ENCODE peak calls at places on chromosomes 3 and 15, in five cellular contexts. C is foreskin fibroblast, O is left ventricle myocardium inferior, D is RWPE1, Q is fibroblast of pulmonary artery. W is an unnamed sample.

GRCh38 chr3:25339220-25339619 is 88.8 kb upstream of the RARB start:
- DNase-seq in C (no peak), O (no peak), D (no peak), Q (no peak), W (no peak)

GRCh38 chr3:72144773-72145505 is 360.0 kb upstream of the PROK2 start:
- DNase-seq in C (no peak), O (peak), D (no peak), Q (peak), W (no peak)

GRCh38 chr15:42069025-42069424 is 25.3 kb downstream of the PLA2G4D start:
- DNase-seq in C (no peak), O (no peak), D (no peak), Q (no peak), W (no peak)

GRCh38 chr3:162666835-162667234 is 1170.2 kb downstream of the OTOL1 start:
- DNase-seq in C (no peak), O (no peak), D (no peak), Q (no peak), W (no peak)

GRCh38 chr3:197371521-197372075 is 73.2 kb upstream of the DLG1 start:
- DNase-seq in C (no peak), O (no peak), D (no peak), Q (no peak), W (no peak)

GRCh38 chr15:63890617-63891016 is 56.9 kb upstream of the HERC1 start:
- DNase-seq in C (no peak), O (no peak), D (no peak), Q (no peak), W (no peak)

GRCh38 chr3:81268526-81268925 is 492.9 kb downstream of the GBE1 start:
- DNase-seq in C (no peak), O (no peak), D (no peak), Q (no peak), W (no peak)

GRCh38 chr3:128392021-128392420 is 74.7 kb downstream of the DNAJB8 start:
- DNase-seq in C (no peak), O (no peak), D (no peak), Q (no peak), W (no peak)

GRCh38 chr3:125381314-125381713 is 6.2 kb upstream of the ZNF148 start:
- DNase-seq in C (no peak), O (no peak), D (no peak), Q (no peak), W (no peak)

GRCh38 chr3:140931801-140932200 is 9.8 kb upstream of the SLC25A36 start:
- DNase-seq in C (no peak), O (no peak), D (no peak), Q (no peak), W (no peak)

GRCh38 chr15:88543065-88543776 is 3.3 kb downstream of the DET1 start:
- DNase-seq in C (no peak), O (no peak), D (no peak), Q (no peak), W (no peak)

GRCh38 chr3:168040624-168041208 is 55.0 kb downstream of the GOLIM4 start:
- DNase-seq in C (peak), O (no peak), D (peak), Q (peak), W (peak)

GRCh38 chr3:75294124-75294523 is 370.0 kb upstream of the FRG2C start:
- DNase-seq in C (peak), O (no peak), D (peak), Q (peak), W (peak)

GRCh38 chr3:171685116-171685895 is 125.0 kb downstream of the PLD1 start:
- DNase-seq in C (no peak), O (no peak), D (no peak), Q (no peak), W (no peak)

GRCh38 chr3:96172917-96173316 is 641.5 kb upstream of the EPHA6 start:
- DNase-seq in C (no peak), O (no peak), D (no peak), Q (no peak), W (no peak)

GRCh38 chr3:191428177-191428576 is 32.8 kb upstream of the PYDC2 start:
- DNase-seq in C (no peak), O (no peak), D (no peak), Q (no peak), W (no peak)

GRCh38 chr15:67833504-67834248 is 6.2 kb downstream of the RNU6-1 start:
- DNase-seq in C (no peak), O (no peak), D (peak), Q (peak), W (peak)

GRCh38 chr3:4311496-4311895 is 8.3 kb downstream of the SETMAR start:
- DNase-seq in C (no peak), O (no peak), D (no peak), Q (no peak), W (no peak)

GRCh38 chr15:26070095-26070532 is 207.0 kb upstream of the ATP10A start:
- DNase-seq in C (no peak), O (no peak), D (no peak), Q (no peak), W (no peak)

GRCh38 chr3:45176912-45177311 is 30.7 kb upstream of the CDCP1 start:
- DNase-seq in C (no peak), O (no peak), D (no peak), Q (no peak), W (no peak)

GRCh38 chr3:168117059-168117458 is 21.3 kb upstream of the GOLIM4 start:
- DNase-seq in C (peak), O (no peak), D (no peak), Q (peak), W (peak)

GRCh38 chr15:58396181-58396580 is 35.6 kb upstream of the LIPC start:
- DNase-seq in C (peak), O (no peak), D (peak), Q (peak), W (peak)

GRCh38 chr3:24688446-24689148 is 193.9 kb upstream of the THRB start:
- DNase-seq in C (no peak), O (no peak), D (no peak), Q (no peak), W (no peak)

GRCh38 chr15:91318976-91319714 is 219.1 kb downstream of the SV2B start:
- DNase-seq in C (no peak), O (no peak), D (no peak), Q (no peak), W (no peak)

GRCh38 chr15:74141591-74141990 is 11.2 kb downstream of the ISLR2 start:
- DNase-seq in C (no peak), O (no peak), D (no peak), Q (peak), W (no peak)

GRCh38 chr15:95405447-95405846 is 925.1 kb upstream of the NR2F2 start:
- DNase-seq in C (peak), O (no peak), D (no peak), Q (peak), W (no peak)

GRCh38 chr3:142857056-142857455 is 31.8 kb downstream of the PCOLCE2 start:
- DNase-seq in C (no peak), O (peak), D (no peak), Q (peak), W (peak)

GRCh38 chr3:9302425-9303181 is 53.2 kb upstream of the SRGAP3 start:
- DNase-seq in C (peak), O (peak), D (peak), Q (peak), W (peak)

GRCh38 chr15:66364944-66365343 is 8.5 kb upstream of the TIPIN start:
- DNase-seq in C (no peak), O (no peak), D (no peak), Q (no peak), W (no peak)

GRCh38 chr15:80936288-80937078 is 53.1 kb downstream of the MESD start:
- DNase-seq in C (no peak), O (no peak), D (no peak), Q (no peak), W (no peak)

GRCh38 chr15:45456212-45457106 is 66.1 kb downstream of the SLC30A4 start:
- DNase-seq in C (peak), O (no peak), D (peak), Q (peak), W (peak)

GRCh38 chr3:46491089-46492070 is 6.4 kb upstream of the RTP3 start:
- DNase-seq in C (no peak), O (no peak), D (no peak), Q (no peak), W (no peak)

GRCh38 chr15:93870583-93870982 is 360.8 kb upstream of the MCTP2 start:
- DNase-seq in C (no peak), O (no peak), D (no peak), Q (no peak), W (no peak)

GRCh38 chr3:188712257-188712924 is 459.4 kb upstream of the TPRG1 start:
- DNase-seq in C (peak), O (no peak), D (no peak), Q (peak), W (peak)

GRCh38 chr3:67516496-67516895 is 137.9 kb downstream of the SUCLG2 start:
- DNase-seq in C (no peak), O (no peak), D (no peak), Q (no peak), W (no peak)

DNA sequence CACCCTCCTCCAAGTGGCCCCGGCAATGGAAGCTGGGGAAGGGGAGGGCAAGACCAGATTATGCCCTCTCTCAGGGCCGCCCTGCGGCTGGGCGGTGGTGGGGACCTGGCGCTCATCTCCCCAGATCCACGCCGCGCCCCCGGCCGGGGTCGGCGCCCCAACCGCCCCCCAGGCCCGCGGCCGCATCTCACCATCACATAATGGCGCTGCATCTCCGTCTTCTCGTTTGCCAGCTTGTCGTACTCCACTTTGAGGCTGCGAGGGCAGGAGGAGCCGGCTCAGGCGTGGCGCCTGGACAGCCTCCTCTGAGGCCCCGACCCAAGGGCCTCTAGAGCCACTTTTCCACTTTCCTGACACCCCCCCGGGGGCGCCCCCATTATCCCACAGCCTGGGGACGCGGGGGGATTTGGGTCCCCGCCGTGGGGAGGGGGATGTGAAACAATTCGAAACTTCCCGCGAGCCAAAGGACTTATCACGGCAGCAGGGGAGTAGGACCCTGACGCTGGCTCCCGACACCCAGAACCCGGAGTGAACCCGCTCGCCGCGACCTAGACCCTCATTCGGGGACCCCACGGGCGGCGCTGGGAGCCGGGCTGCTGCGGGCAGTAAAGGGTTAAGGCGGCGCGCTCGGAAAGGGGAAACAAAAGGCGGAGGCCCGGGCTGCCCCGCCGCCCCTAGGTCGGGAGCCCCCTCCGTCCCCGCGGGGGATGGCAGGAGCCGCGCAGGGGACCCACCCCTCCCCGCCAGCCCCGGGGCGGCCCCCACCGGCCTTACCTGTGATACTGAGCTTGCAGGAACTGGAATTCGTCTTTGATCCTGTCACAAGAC is 2.1 kb downstream of the TLE3 start:
- DNase-seq in C (no peak), O (no peak), D (no peak), Q (no peak), W (no peak)
- TF ChIP-seq CTCF in C (no peak), O (no peak), D (no peak), Q (no peak), W (no peak)

DNA sequence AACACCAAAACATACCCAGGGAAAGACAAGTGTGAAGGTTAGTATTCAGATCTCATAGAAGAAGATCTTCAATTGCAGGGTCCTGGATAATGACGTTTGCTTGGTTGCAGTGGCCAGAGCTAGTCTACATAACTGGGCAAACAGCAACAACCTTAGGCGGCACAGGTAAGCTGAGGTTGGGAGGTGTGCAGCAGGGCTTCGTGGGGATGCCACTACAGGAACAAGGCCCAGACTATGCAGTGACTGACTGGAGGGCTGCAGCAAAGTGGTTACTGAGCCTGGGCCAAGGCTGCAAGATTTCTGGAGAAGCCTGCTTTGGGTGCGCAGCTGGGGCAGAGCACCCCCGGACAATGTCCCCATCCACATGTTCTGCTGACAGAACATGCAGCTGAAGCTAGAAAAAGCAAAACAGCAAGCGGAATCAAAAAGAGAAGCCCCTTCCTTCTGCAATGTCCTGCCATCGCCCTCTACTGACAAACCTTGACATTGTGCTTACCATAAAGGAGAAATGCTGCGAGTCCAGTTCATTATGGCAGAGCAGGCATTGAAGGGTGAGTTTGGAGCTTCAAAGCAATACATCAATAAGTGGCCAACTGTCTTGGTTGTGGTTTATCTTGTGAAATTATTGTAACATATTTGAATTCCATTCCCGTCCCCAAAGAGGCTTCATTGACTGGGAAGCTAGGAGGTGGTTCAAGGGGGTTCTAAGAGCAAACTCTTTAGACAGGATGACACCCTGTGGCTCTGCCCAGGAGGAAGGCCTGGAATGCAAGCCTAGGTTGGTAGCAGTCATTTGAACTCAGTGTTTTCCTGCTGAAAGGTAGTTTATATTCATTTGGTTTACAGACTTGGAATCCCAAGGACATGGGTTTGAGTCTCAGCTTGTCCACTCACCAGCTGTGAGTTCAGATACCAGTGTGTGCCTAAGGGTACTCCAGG is 217.0 kb downstream of the PDCD6IP start:
- DNase-seq in C (peak), O (no peak), D (no peak), Q (peak), W (no peak)
- TF ChIP-seq CTCF in C (peak), O (no peak), D (no peak), Q (peak), W (no peak)

GRCh38 chr3:124034809-124035152 is 42.9 kb upstream of the ROPN1 start:
- DNase-seq in C (no peak), O (no peak), D (no peak), Q (no peak), W (no peak)

GRCh38 chr3:124032881-124033359 is 41.0 kb upstream of the ROPN1 start:
- DNase-seq in C (peak), O (peak), D (peak), Q (peak), W (peak)

GRCh38 chr3:124032351-124032880 is 40.5 kb upstream of the ROPN1 start:
- DNase-seq in C (peak), O (peak), D (no peak), Q (peak), W (no peak)

GRCh38 chr3:124034016-124034808 is 42.3 kb upstream of the ROPN1 start:
- DNase-seq in C (peak), O (peak), D (no peak), Q (peak), W (no peak)

GRCh38 chr3:124033360-124034015 is 41.6 kb upstream of the ROPN1 start:
- DNase-seq in C (peak), O (peak), D (no peak), Q (no peak), W (no peak)
- TF ChIP-seq CTCF in C (no peak), O (peak), D (peak), Q (no peak), W (no peak)

DNA sequence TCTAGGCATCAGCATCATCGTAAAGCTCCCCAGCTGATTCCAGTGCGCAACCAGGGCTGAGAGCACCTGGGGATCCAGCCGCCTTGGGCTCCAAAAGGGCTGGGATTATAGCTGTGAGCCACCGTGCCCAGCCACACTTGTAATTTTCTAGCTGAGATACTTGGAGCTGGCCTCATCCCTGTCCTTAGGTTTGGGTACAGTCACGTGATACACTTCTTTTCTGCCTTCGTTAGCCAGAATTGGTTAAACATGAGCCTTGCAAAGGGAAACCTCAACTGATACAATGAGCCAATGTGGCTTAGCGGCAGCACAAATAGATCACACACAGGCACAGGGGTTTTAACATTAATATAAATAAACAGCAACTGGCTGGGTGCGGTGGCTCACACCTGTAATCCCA is 69.8 kb upstream of the GCNT3 start:
- DNase-seq in C (no peak), O (no peak), D (no peak), Q (no peak), W (no peak)
- TF ChIP-seq CTCF in C (no peak), O (no peak), D (no peak), Q (no peak), W (no peak)

GRCh38 chr3:184017672-184018423 is at the start of gene ABCC5:
- DNase-seq in C (peak), O (peak), D (peak), Q (peak), W (peak)
- TF ChIP-seq CTCF in C (no peak), O (peak), D (peak), Q (peak), W (peak)